ENCODE peak calls at places on chromosomes 12 and 14, in five cellular contexts. O is memory B cell, H is lower lobe of right lung, K is SK-MEL-5, S is NCI-H187. J is an unnamed sample.

GRCh38 chr14:99682809-99683618 is 1.1 kb upstream of the CYP46A1 start:
- DNase-seq in O (peak; percentile 79), H (peak; percentile 86), K (peak; percentile 77), S (peak; percentile 79), J (no peak)

GRCh38 chr14:106845286-106846087 is 1319.1 kb downstream of the TMEM121 start:
- DNase-seq in O (peak; percentile 50), H (peak; percentile 79), K (no peak), S (peak; percentile 80), J (no peak)

GRCh38 chr12:33752854-33753253 is 269.4 kb upstream of the ALG10 start:
- DNase-seq in O (no peak), H (no peak), K (no peak), S (no peak), J (no peak)

GRCh38 chr14:92486881-92487280 is 26.7 kb upstream of the RIN3 start:
- DNase-seq in O (no peak), H (no peak), K (no peak), S (no peak), J (no peak)

GRCh38 chr12:124655317-124656213 is 88.2 kb upstream of the NCOR2 start:
- DNase-seq in O (no peak), H (no peak), K (no peak), S (no peak), J (peak; percentile 99)

GRCh38 chr14:65261946-65262345 is 150.6 kb upstream of the FUT8 start:
- DNase-seq in O (no peak), H (no peak), K (no peak), S (no peak), J (no peak)

GRCh38 chr12:132481771-132482745 is 7.9 kb upstream of the FBRSL1 start:
- DNase-seq in O (no peak), H (no peak), K (no peak), S (no peak), J (no peak)

GRCh38 chr12:16553457-16553856 is 52.5 kb downstream of the LMO3 start:
- DNase-seq in O (no peak), H (no peak), K (no peak), S (no peak), J (no peak)

GRCh38 chr12:47554046-47554653 is 151.7 kb downstream of the RPAP3 start:
- DNase-seq in O (no peak), H (no peak), K (peak; percentile 15), S (no peak), J (no peak)

GRCh38 chr12:90842477-90842876 is 112.5 kb downstream of the CCER1 start:
- DNase-seq in O (no peak), H (no peak), K (no peak), S (no peak), J (no peak)

GRCh38 chr14:25349269-25349668 is 299.3 kb upstream of the STXBP6 start:
- DNase-seq in O (no peak), H (no peak), K (no peak), S (no peak), J (no peak)

GRCh38 chr14:70525691-70526090 is 9.1 kb downstream of the ADAM20 start:
- DNase-seq in O (no peak), H (no peak), K (no peak), S (no peak), J (no peak)

GRCh38 chr12:133106253-133106652 is 23.8 kb downstream of the ZNF891 start:
- DNase-seq in O (no peak), H (no peak), K (no peak), S (no peak), J (no peak)

GRCh38 chr12:62673027-62673815 is 206.6 kb downstream of the MON2 start:
- DNase-seq in O (no peak), H (no peak), K (no peak), S (no peak), J (no peak)

GRCh38 chr12:68481181-68481941 is 129.3 kb upstream of the RAP1B start:
- DNase-seq in O (no peak), H (no peak), K (no peak), S (no peak), J (no peak)

GRCh38 chr12:116144384-116144783 is 133.1 kb downstream of the MED13L start:
- DNase-seq in O (no peak), H (no peak), K (no peak), S (no peak), J (no peak)

GRCh38 chr14:37289688-37290087 is 92.0 kb downstream of the MIPOL1 start:
- DNase-seq in O (no peak), H (no peak), K (no peak), S (no peak), J (no peak)

GRCh38 chr14:54881761-54882401 is 20.7 kb downstream of the GCH1 start:
- DNase-seq in O (no peak), H (no peak), K (no peak), S (no peak), J (no peak)

GRCh38 chr14:33515441-33515840 is 435.4 kb downstream of the EGLN3 start:
- DNase-seq in O (no peak), H (no peak), K (no peak), S (no peak), J (no peak)

GRCh38 chr14:39432619-39433451 is 602 bp upstream of the FBXO33 start:
- DNase-seq in O (peak; percentile 74), H (peak; percentile 94), K (peak; percentile 90), S (peak; percentile 99), J (no peak)

GRCh38 chr12:8819676-8819980 is 2.8 kb upstream of the A2ML1 start:
- DNase-seq in O (no peak), H (no peak), K (no peak), S (no peak), J (no peak)

GRCh38 chr14:54200726-54201125 is 196.1 kb upstream of the CDKN3 start:
- DNase-seq in O (no peak), H (no peak), K (no peak), S (no peak), J (no peak)

GRCh38 chr14:93263416-93263815 is 56.4 kb downstream of the UBR7 start:
- DNase-seq in O (no peak), H (no peak), K (no peak), S (no peak), J (no peak)